ENCODE peak calls at places on chromosomes 12 and 14, in four cellular contexts. Y is HepG2, I is GM12878, W is SK-N-SH. U is an unnamed sample.
A peak's percentile ranks its signal among the peaks of the same experiment; 100 is the strongest.

GRCh38 chr12:130192667-130193345 is 30.5 kb downstream of the FZD10 start:
- DNase-seq in Y (peak; percentile 3), I (no peak), W (no peak), U (no peak)

GRCh38 chr14:102229071-102229738 is 75.8 kb downstream of the MOK start:
- DNase-seq in Y (no peak), I (no peak), W (no peak), U (no peak)

GRCh38 chr12:30740274-30740673 is 14.5 kb downstream of the CAPRIN2 start:
- DNase-seq in Y (no peak), I (no peak), W (no peak), U (no peak)

GRCh38 chr12:2136901-2137300 is 84.1 kb downstream of the CACNA1C start:
- DNase-seq in Y (no peak), I (no peak), W (no peak), U (no peak)

GRCh38 chr12:109098142-109098652 is 800 bp downstream of the UNG start:
- DNase-seq in Y (no peak), I (no peak), W (no peak), U (no peak)

GRCh38 chr12:39763071-39763893 is 143.7 kb upstream of the ABCD2 start:
- DNase-seq in Y (no peak), I (no peak), W (no peak), U (no peak)

GRCh38 chr12:4164591-4165558 is 108.7 kb upstream of the CCND2 start:
- DNase-seq in Y (no peak), I (no peak), W (no peak), U (no peak)

GRCh38 chr12:109542014-109542413 is 31.3 kb downstream of the MMAB start:
- DNase-seq in Y (no peak), I (no peak), W (no peak), U (no peak)

GRCh38 chr14:92040431-92041040 is 677 bp upstream of the TRIP11 start:
- DNase-seq in Y (peak; percentile 18), I (peak; percentile 25), W (peak; percentile 47), U (peak; percentile 55)

GRCh38 chr12:7937867-7938506 is 2.0 kb upstream of the SLC2A3 start:
- DNase-seq in Y (no peak), I (no peak), W (no peak), U (peak; percentile 55)

GRCh38 chr14:103302966-103303365 is 31.1 kb upstream of the EIF5 start:
- DNase-seq in Y (no peak), I (no peak), W (no peak), U (no peak)

GRCh38 chr14:21024668-21025373 is at the start of gene NDRG2:
- DNase-seq in Y (peak; percentile 84), I (no peak), W (peak; percentile 95), U (peak; percentile 14)

GRCh38 chr12:6967548-6968100 is 2.8 kb downstream of the PHB2 start:
- DNase-seq in Y (no peak), I (no peak), W (no peak), U (no peak)

GRCh38 chr12:91413591-91413990 is 231.0 kb upstream of the DCN start:
- DNase-seq in Y (no peak), I (no peak), W (peak; percentile 57), U (peak; percentile 31)

GRCh38 chr12:109130755-109131521 is 14.6 kb downstream of the ACACB start:
- DNase-seq in Y (no peak), I (no peak), W (peak; percentile 27), U (no peak)

GRCh38 chr14:31965735-31966598 is 111.1 kb upstream of the ARHGAP5 start:
- DNase-seq in Y (peak; percentile 96), I (no peak), W (no peak), U (peak; percentile 44)

GRCh38 chr12:89476889-89477288 is 47.7 kb downstream of the GALNT4 start:
- DNase-seq in Y (no peak), I (no peak), W (no peak), U (no peak)

GRCh38 chr12:109879332-109880048 is 851 bp downstream of the GLTP start:
- DNase-seq in Y (no peak), I (no peak), W (peak; percentile 42), U (no peak)

GRCh38 chr12:106086696-106087095 is 52.1 kb downstream of the NUAK1 start:
- DNase-seq in Y (no peak), I (no peak), W (no peak), U (no peak)

GRCh38 chr14:67541448-67542387 is 8.6 kb downstream of the PLEKHH1 start:
- DNase-seq in Y (no peak), I (no peak), W (no peak), U (no peak)

GRCh38 chr12:53483225-53483978 is 15.9 kb downstream of the MAP3K12 start:
- DNase-seq in Y (no peak), I (no peak), W (no peak), U (no peak)

GRCh38 chr12:104682790-104683279 is 226.1 kb downstream of the CHST11 start:
- DNase-seq in Y (no peak), I (peak; percentile 51), W (no peak), U (no peak)

GRCh38 chr14:91116913-91117588 is 3.2 kb downstream of the DGLUCY start:
- DNase-seq in Y (no peak), I (no peak), W (no peak), U (no peak)

GRCh38 chr14:60064491-60065072 is 27.1 kb upstream of the PCNX4 start:
- DNase-seq in Y (peak; percentile 9), I (peak; percentile 15), W (peak; percentile 20), U (peak; percentile 3)

GRCh38 chr12:18421840-18422239 is 160.5 kb downstream of the PIK3C2G start:
- DNase-seq in Y (no peak), I (no peak), W (no peak), U (no peak)

GRCh38 chr12:105659355-105660075 is 329.0 kb downstream of the C12orf75 start:
- DNase-seq in Y (no peak), I (no peak), W (no peak), U (no peak)

GRCh38 chr14:65006251-65006721 is 19.6 kb downstream of the FNTB start:
- DNase-seq in Y (no peak), I (no peak), W (no peak), U (no peak)

GRCh38 chr12:90905691-90906370 is 49.1 kb downstream of the CCER1 start:
- DNase-seq in Y (no peak), I (no peak), W (no peak), U (no peak)

DNA sequence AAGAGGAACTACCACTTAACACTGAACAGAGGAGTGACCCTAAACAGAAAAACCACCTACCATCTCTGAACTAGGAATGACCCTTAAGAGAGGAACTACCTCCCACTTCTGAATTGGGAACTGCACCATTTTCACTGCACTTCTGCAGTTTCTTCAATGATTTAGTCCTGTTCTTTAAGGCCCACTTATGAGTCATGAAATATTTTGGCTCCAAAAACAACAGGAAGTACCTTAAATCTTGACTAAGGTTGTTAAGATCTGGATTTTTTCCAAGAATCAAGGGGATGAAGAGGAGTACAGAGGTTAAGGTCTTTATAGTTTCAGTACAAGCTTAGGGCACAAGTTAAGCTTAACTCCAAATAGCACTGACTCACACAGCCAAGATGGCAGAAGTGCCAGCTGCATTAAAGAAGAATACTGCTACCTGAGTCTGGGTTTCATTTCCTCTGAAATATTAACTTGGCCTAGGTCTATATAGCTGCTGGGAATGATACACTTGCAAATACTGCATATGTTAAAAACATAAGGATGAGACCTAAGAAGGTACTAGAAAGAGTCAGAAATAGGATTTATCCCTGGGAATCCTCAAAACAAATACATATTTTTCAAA is 4.2 kb downstream of the NPC2 start:
- DNase-seq in Y (no peak), I (no peak), W (no peak), U (no peak)
- TF ChIP-seq PBX3 in Y (no peak), I (no peak), W (peak; percentile 33), U (no peak)

GRCh38 chr12:5945071-5946008 is at the start of gene ANO2:
- DNase-seq in Y (no peak), I (no peak), W (peak; percentile 64), U (no peak)
- TF ChIP-seq PBX3 in Y (no peak), I (no peak), W (no peak), U (no peak)

GRCh38 chr12:57837779-57838562 is 8.6 kb downstream of the CTDSP2 start:
- DNase-seq in Y (no peak), I (no peak), W (no peak), U (no peak)
- TF ChIP-seq PBX3 in Y (no peak), I (no peak), W (peak; percentile 56), U (no peak)

GRCh38 chr12:94248582-94248981 is 100.2 kb downstream of the PLXNC1 start:
- DNase-seq in Y (no peak), I (no peak), W (no peak), U (no peak)

GRCh38 chr12:94247256-94247655 is 98.9 kb downstream of the PLXNC1 start:
- DNase-seq in Y (no peak), I (no peak), W (no peak), U (no peak)

GRCh38 chr12:94242871-94243270 is 94.5 kb downstream of the PLXNC1 start:
- DNase-seq in Y (no peak), I (no peak), W (no peak), U (no peak)

GRCh38 chr12:94245984-94246383 is 97.6 kb downstream of the PLXNC1 start:
- DNase-seq in Y (no peak), I (no peak), W (no peak), U (no peak)

GRCh38 chr12:94244165-94245133 is 96.1 kb downstream of the PLXNC1 start:
- DNase-seq in Y (no peak), I (no peak), W (no peak), U (no peak)
- TF ChIP-seq PBX3 in Y (no peak), I (no peak), W (no peak), U (no peak)

DNA sequence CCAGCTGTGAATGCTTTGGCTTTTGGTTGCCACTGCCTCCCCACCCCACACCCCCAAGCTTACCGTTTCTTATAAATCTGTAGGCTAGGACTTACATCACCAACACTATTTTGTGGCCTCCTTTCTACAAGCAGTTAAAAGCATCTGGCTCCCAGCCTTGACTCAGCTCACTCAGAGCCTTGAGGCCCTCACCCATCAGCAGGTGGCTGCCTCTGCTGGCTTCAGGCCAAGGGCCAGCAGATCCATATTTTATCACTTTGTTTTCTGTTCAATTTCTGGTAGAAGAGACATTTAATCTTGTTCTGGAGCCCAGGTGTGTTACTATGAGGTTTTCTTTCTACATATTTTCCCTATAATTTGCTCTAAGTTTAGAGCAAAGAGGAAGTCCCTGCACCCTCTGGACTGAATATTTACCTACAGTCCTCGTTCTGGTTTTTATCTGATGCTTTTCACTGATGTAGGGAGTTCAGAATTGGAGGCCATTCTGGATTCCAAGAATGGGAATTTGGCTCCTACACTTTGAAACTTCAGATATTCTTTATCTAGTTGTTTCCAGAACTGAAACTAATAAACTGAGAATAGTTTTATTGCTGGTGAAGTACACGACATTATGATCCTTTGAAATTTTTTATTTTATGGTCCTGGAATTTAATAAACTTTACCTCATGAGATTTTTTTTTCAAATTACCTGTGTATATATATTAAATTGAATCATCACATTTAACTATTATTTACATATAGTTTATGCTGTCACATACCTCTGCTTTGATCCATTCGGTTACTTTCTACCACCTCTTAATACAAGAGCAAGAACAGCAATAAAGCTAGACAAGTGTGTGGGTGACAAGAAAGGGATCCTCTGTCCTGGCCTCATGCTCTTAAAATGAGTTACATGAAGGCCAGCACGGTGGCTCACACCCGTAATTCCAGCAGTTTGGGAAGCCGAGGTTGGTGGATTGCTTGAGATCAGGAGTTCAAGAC is 22.2 kb downstream of the PLBD1 start:
- DNase-seq in Y (no peak), I (no peak), W (no peak), U (no peak)
- TF ChIP-seq PBX3 in Y (no peak), I (no peak), W (no peak), U (no peak)

U was measured in A549.